ENCODE peak calls at places on chromosomes 13 and 19, in five cellular contexts. Y, V, G, R and E are unnamed samples.
A peak's percentile ranks its signal among the peaks of the same experiment; 100 is the strongest.

GRCh38 chr13:36475468-36475867 is 43.2 kb downstream of the CCNA1 start:
- DNase-seq in G (peak; percentile 33), R (peak; percentile 13), V (no peak), Y (no peak), E (peak; percentile 9)

GRCh38 chr19:42115219-42115618 is 17.0 kb downstream of the POU2F2 start:
- DNase-seq in Y (no peak), G (no peak), V (no peak), R (no peak), E (no peak)

GRCh38 chr19:13644648-13645047 is 119.7 kb upstream of the MRI1 start:
- DNase-seq in G (no peak), R (no peak), Y (no peak), V (peak; percentile 83), E (peak; percentile 33)

GRCh38 chr13:106117035-106117434 is 418.4 kb downstream of the EFNB2 start:
- DNase-seq in G (no peak), Y (no peak), V (no peak), R (no peak), E (peak; percentile 53)

GRCh38 chr13:97327071-97327470 is 104.9 kb downstream of the MBNL2 start:
- DNase-seq in R (no peak), G (no peak), V (no peak), Y (no peak), E (no peak)

GRCh38 chr19:48807590-48808308 is 3.1 kb downstream of the BCAT2 start:
- DNase-seq in G (peak; percentile 50), Y (no peak), V (peak; percentile 32), R (no peak), E (peak; percentile 20)

GRCh38 chr19:917323-918151 is at the start of gene KISS1R:
- DNase-seq in G (peak; percentile 71), Y (no peak), V (peak; percentile 60), R (no peak), E (peak; percentile 84)

GRCh38 chr13:93058301-93058700 is 168.3 kb upstream of the GPC6 start:
- DNase-seq in V (no peak), Y (no peak), G (no peak), R (no peak), E (peak; percentile 47)

GRCh38 chr19:51316688-51317087 is 5.2 kb downstream of the IGLON5 start:
- DNase-seq in Y (no peak), G (no peak), V (no peak), R (no peak), E (no peak)

GRCh38 chr13:29484236-29484635 is 111.3 kb downstream of the SLC7A1 start:
- DNase-seq in R (no peak), G (no peak), Y (no peak), V (no peak), E (peak; percentile 71)

GRCh38 chr13:47665041-47665440 is 336.0 kb downstream of the SUCLA2 start:
- DNase-seq in R (no peak), G (no peak), V (no peak), Y (no peak), E (no peak)

GRCh38 chr19:49692102-49692599 is 1.2 kb downstream of the CPT1C start:
- DNase-seq in R (no peak), G (no peak), V (no peak), Y (no peak), E (peak; percentile 72)

GRCh38 chr19:37998801-37999308 is 91.8 kb downstream of the SIPA1L3 start:
- DNase-seq in G (no peak), V (no peak), Y (no peak), R (no peak), E (no peak)

GRCh38 chr19:38664503-38665211 is 17.2 kb downstream of the ACTN4 start:
- DNase-seq in V (peak; percentile 80), R (no peak), G (no peak), Y (no peak), E (no peak)

GRCh38 chr19:46840157-46840942 is 10.3 kb downstream of the AP2S1 start:
- DNase-seq in V (peak; percentile 60), R (no peak), G (peak; percentile 63), Y (no peak), E (peak; percentile 83)

GRCh38 chr13:46127336-46128023 is 22.6 kb upstream of the CPB2 start:
- DNase-seq in Y (no peak), G (no peak), V (no peak), R (no peak), E (no peak)

GRCh38 chr13:98741741-98742435 is 10.6 kb downstream of the SLC15A1 start:
- DNase-seq in V (no peak), G (no peak), R (no peak), Y (no peak), E (no peak)

GRCh38 chr19:42850981-42851717 is 28.4 kb downstream of the PSG1 start:
- DNase-seq in Y (no peak), V (no peak), R (no peak), G (peak; percentile 15), E (no peak)

GRCh38 chr19:35345671-35346111 is 2.0 kb upstream of the FFAR1 start:
- DNase-seq in G (no peak), V (no peak), Y (no peak), R (no peak), E (no peak)

GRCh38 chr13:66844933-66845332 is 385.2 kb downstream of the PCDH9 start:
- DNase-seq in R (no peak), Y (no peak), G (no peak), V (no peak), E (no peak)

GRCh38 chr19:29840066-29840950 is 28.5 kb downstream of the CCNE1 start:
- DNase-seq in Y (no peak), V (no peak), G (no peak), R (no peak), E (no peak)

GRCh38 chr13:30873519-30873918 is 32.6 kb upstream of the MEDAG start:
- DNase-seq in Y (no peak), V (no peak), G (no peak), R (no peak), E (no peak)

GRCh38 chr19:35689836-35690235 is 14.5 kb upstream of the ZBTB32 start:
- DNase-seq in Y (no peak), V (no peak), G (no peak), R (no peak), E (no peak)

GRCh38 chr13:28429685-28430290 is 65.1 kb downstream of the FLT1 start:
- DNase-seq in Y (peak; percentile 84), G (no peak), V (no peak), R (peak; percentile 76), E (no peak)

GRCh38 chr19:55339225-55340143 is at the start of gene KMT5C:
- DNase-seq in G (peak; percentile 100), V (peak; percentile 99), Y (peak; percentile 100), R (peak; percentile 100), E (peak; percentile 97)
- TF ChIP-seq CTCF in G (peak; percentile 59), V (peak; percentile 40), Y (peak; percentile 14), R (peak; percentile 7), E (peak; percentile 33)

GRCh38 chr13:110301083-110301482 is 5.9 kb downstream of the COL4A1 start:
- DNase-seq in Y (no peak), R (no peak), V (no peak), G (no peak), E (no peak)

GRCh38 chr13:110303644-110304043 is 3.3 kb downstream of the COL4A1 start:
- DNase-seq in Y (no peak), R (no peak), V (no peak), G (no peak), E (no peak)

GRCh38 chr13:110301606-110302131 is 5.3 kb downstream of the COL4A1 start:
- DNase-seq in R (no peak), V (no peak), Y (no peak), G (no peak), E (no peak)

GRCh38 chr13:110302986-110303385 is 4.0 kb downstream of the COL4A1 start:
- DNase-seq in R (no peak), V (no peak), Y (no peak), G (no peak), E (no peak)

GRCh38 chr13:110302154-110302553 is 4.8 kb downstream of the COL4A1 start:
- DNase-seq in V (no peak), G (no peak), R (no peak), Y (no peak), E (no peak)
- TF ChIP-seq TAF1 in V (no peak), G (no peak), R (no peak), Y (no peak), E (no peak)

DNA sequence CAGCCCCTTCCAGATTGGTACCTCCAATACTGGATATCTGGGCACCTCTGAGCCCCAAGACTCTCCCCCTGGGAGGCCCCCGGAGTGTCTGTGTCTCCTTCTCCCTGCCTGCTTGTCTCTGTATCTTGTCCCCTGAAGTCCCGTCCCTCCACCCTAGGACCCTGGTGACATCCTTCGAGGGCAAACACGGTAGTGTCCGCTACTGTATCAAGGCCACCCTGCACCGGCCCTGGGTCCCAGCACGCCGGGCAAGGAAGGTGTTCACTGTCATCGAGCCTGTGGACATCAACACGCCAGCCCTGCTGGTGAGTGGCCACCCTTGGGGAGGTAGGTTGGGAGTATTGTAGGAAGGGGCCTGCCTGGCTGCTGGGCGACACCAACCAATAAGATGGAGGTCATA is 844 bp downstream of the ARRDC2 start:
- DNase-seq in Y (no peak), G (no peak), V (no peak), R (no peak), E (no peak)
- H3K4me3 ChIP-seq in Y (peak overlapping the region; percentile 57), G (no peak overlapping the region), V (no peak overlapping the region), R (no peak overlapping the region), E (no peak overlapping the region)

DNA sequence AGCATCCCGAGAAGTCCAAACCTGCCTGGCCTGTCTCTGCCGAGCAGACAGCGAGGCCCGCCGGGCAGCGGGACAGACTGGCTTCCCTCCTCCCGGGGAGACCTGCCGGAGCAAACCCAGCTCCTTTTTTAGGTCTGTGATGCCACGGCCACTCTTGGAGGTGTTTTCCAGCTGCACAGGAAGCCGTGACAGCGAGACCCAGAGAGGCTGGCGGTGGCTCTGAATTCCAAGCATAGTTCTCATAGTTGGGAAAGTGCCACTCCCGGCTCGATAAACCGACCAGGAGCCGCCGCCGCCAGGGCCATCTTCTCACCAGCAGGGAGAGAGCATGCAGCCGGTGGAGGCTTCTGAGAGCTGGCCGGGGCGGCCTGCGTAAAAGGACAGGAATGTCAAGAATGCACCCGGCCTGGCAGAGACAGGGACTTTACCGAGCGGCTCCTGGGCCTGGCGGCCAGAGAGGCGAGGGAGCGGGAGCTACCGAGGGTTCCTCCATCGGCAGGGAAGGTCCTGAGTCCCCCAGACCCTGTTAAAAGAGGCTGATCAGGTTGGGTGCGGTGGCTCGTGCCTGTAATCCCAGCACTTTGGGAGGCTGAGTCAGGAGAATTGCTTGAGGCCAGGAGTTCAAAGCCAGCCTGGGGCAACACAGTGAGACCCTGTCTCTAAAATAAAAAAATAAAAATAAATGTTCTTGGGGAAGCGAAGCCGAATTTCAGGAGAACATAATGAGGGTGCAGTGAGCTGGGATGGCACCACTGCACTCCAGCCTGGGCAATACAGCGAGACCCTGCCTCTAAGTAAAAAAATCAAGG is 64.9 kb downstream of the GADD45B start:
- DNase-seq in R (peak; percentile 96), V (no peak), G (peak; percentile 95), Y (no peak), E (no peak)
- TF ChIP-seq CTCF in R (peak; percentile 34), V (no peak), G (peak; percentile 51), Y (no peak), E (peak; percentile 38)

GRCh38 chr13:44760434-44760833 is 184.3 kb upstream of the TSC22D1 start:
- DNase-seq in V (no peak), R (no peak), Y (no peak), G (no peak), E (no peak)

GRCh38 chr13:44762946-44763345 is 186.8 kb upstream of the TSC22D1 start:
- DNase-seq in V (no peak), Y (no peak), G (no peak), R (no peak), E (no peak)

GRCh38 chr13:44765076-44765475 is 188.9 kb upstream of the TSC22D1 start:
- DNase-seq in V (no peak), Y (no peak), G (peak; percentile 79), R (no peak), E (peak; percentile 45)

GRCh38 chr13:44764334-44764733 is 188.2 kb upstream of the TSC22D1 start:
- DNase-seq in R (no peak), G (no peak), V (no peak), Y (no peak), E (no peak)

GRCh38 chr13:44763604-44764311 is 187.6 kb upstream of the TSC22D1 start:
- DNase-seq in R (no peak), G (no peak), Y (no peak), V (no peak), E (no peak)
- TF ChIP-seq TAF1 in R (no peak), G (no peak), Y (no peak), V (no peak), E (no peak)